ENCODE peak calls at places on chromosomes 1 and 21, in five cellular contexts. L is AG04450, P is heart right ventricle, S is IMR-90, G is fibroblast of lung. R is an unnamed sample.
A peak's percentile ranks its signal among the peaks of the same experiment; 100 is the strongest.

GRCh38 chr1:200894712-200895447 is at the start of gene INAVA:
- DNase-seq in S (no peak), L (no peak), P (no peak), G (no peak), R (no peak)

GRCh38 chr1:8702121-8702520 is 115.3 kb downstream of the RERE start:
- DNase-seq in S (no peak), P (peak; percentile 16), G (no peak), L (no peak), R (no peak)

GRCh38 chr1:41359211-41360073 is 1.8 kb upstream of the FOXO6 start:
- DNase-seq in L (no peak), P (peak; percentile 28), S (no peak), G (peak; percentile 69), R (no peak)

GRCh38 chr1:41811978-41812852 is 106.5 kb downstream of the HIVEP3 start:
- DNase-seq in G (peak; percentile 89), S (peak; percentile 92), P (peak; percentile 44), L (peak; percentile 71), R (peak; percentile 76)

GRCh38 chr1:51690285-51690961 is 73.5 kb downstream of the OSBPL9 start:
- DNase-seq in G (peak; percentile 87), P (no peak), L (peak; percentile 53), S (peak; percentile 92), R (peak; percentile 36)

GRCh38 chr1:6960291-6960758 is 175.1 kb downstream of the CAMTA1 start:
- DNase-seq in G (peak; percentile 63), S (peak; percentile 45), P (peak; percentile 53), L (peak; percentile 15), R (peak; percentile 56)

GRCh38 chr1:184610872-184611614 is 143.6 kb downstream of the EDEM3 start:
- DNase-seq in P (no peak), L (no peak), S (no peak), G (no peak), R (no peak)

GRCh38 chr1:94974824-94975223 is 47.9 kb upstream of the CNN3 start:
- DNase-seq in P (no peak), L (no peak), S (peak; percentile 94), G (peak; percentile 93), R (no peak)

GRCh38 chr1:46342084-46342656 is 1.6 kb downstream of the NSUN4 start:
- DNase-seq in G (peak; percentile 50), L (no peak), P (no peak), S (peak; percentile 55), R (no peak)

GRCh38 chr1:236063919-236064673 is 794 bp downstream of the NID1 start:
- DNase-seq in G (peak; percentile 68), S (peak; percentile 63), P (peak; percentile 74), L (no peak), R (no peak)

DNA sequence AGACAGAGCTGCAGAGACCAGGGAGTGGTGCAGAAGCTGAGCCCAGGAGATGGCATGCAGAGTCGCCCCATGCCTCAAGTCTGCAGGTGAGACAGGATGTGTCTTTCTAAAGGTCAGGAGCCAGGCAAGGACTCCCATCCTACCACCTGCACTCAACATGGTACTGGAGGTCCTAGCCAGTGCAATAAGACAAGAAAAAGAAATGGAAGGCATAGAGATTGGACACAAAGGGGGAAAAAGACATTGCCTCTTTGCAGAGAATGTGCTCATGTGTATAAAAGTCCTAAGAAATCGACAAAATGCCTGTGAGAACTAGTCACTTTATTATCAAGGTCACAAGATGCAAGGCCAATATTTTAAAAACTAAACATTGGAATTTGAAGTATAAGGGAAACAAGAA is 13.3 kb upstream of the PRXL2B start:
- DNase-seq in P (no peak), G (no peak), L (no peak), S (no peak), R (no peak)
- H3K4me3 ChIP-seq in P (no peak overlapping the region), G (no peak overlapping the region), L (no peak overlapping the region), S (no peak overlapping the region), R (no peak overlapping the region)

GRCh38 chr1:64337476-64337875 is 132.5 kb upstream of the CACHD1 start:
- DNase-seq in G (no peak), L (no peak), S (no peak), P (no peak), R (no peak)

GRCh38 chr1:64340361-64340760 is 129.6 kb upstream of the CACHD1 start:
- DNase-seq in S (no peak), G (no peak), L (no peak), P (no peak), R (no peak)

GRCh38 chr1:64348887-64349648 is 120.9 kb upstream of the CACHD1 start:
- DNase-seq in G (no peak), L (no peak), P (no peak), S (no peak), R (no peak)

GRCh38 chr1:64348270-64348669 is 121.7 kb upstream of the CACHD1 start:
- DNase-seq in L (no peak), S (no peak), P (no peak), G (no peak), R (no peak)

GRCh38 chr1:64343105-64343960 is 126.6 kb upstream of the CACHD1 start:
- DNase-seq in G (peak; percentile 74), P (no peak), S (peak; percentile 36), L (no peak), R (peak; percentile 81)
- H3K4me3 ChIP-seq in G (no peak overlapping the region), P (no peak overlapping the region), S (no peak overlapping the region), L (no peak overlapping the region), R (no peak overlapping the region)

GRCh38 chr21:34684174-34684876 is 15.5 kb downstream of the CLIC6 start:
- DNase-seq in P (no peak), G (no peak), S (no peak), L (no peak), R (no peak)
- H3K4me3 ChIP-seq in P (no peak overlapping the region), G (no peak overlapping the region), S (no peak overlapping the region), L (no peak overlapping the region), R (no peak overlapping the region)

DNA sequence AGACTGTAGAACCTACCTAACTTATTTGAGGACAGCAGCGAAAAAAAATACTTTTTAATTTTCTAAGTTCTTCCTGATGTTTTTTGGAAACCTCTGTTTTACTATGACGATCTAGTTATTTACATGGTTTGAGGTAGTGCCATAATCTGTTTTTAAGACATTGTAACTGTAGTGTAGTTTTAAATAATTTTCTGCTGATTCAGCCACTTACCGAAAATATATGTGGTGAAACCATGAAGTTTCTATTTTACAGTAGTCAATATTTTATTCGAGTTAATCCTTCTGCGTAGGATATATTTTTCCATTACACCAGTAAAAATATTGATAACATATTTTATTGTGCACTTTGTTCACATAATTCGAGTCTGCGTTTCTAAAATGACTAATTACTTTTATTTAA is 121.7 kb upstream of the RRP15 start:
- DNase-seq in G (no peak), P (no peak), L (no peak), S (no peak), R (no peak)
- H3K4me3 ChIP-seq in G (no peak overlapping the region), P (no peak overlapping the region), L (no peak overlapping the region), S (no peak overlapping the region), R (no peak overlapping the region)

GRCh38 chr1:211352465-211352864 is 25.8 kb downstream of the TRAF5 start:
- DNase-seq in L (no peak), S (no peak), G (no peak), P (no peak), R (no peak)

GRCh38 chr1:211355873-211356272 is 29.2 kb downstream of the TRAF5 start:
- DNase-seq in G (no peak), S (no peak), P (no peak), L (no peak), R (no peak)

GRCh38 chr1:211349730-211350129 is 23.1 kb downstream of the TRAF5 start:
- DNase-seq in G (no peak), S (no peak), L (no peak), P (no peak), R (no peak)

GRCh38 chr1:211353562-211354212 is 27.1 kb downstream of the TRAF5 start:
- DNase-seq in S (no peak), G (no peak), P (no peak), L (no peak), R (no peak)

GRCh38 chr1:211352985-211353515 is 26.4 kb downstream of the TRAF5 start:
- DNase-seq in P (no peak), S (no peak), G (no peak), L (no peak), R (no peak)
- H3K4me3 ChIP-seq in P (no peak overlapping the region), S (no peak overlapping the region), G (no peak overlapping the region), L (no peak overlapping the region), R (no peak overlapping the region)

DNA sequence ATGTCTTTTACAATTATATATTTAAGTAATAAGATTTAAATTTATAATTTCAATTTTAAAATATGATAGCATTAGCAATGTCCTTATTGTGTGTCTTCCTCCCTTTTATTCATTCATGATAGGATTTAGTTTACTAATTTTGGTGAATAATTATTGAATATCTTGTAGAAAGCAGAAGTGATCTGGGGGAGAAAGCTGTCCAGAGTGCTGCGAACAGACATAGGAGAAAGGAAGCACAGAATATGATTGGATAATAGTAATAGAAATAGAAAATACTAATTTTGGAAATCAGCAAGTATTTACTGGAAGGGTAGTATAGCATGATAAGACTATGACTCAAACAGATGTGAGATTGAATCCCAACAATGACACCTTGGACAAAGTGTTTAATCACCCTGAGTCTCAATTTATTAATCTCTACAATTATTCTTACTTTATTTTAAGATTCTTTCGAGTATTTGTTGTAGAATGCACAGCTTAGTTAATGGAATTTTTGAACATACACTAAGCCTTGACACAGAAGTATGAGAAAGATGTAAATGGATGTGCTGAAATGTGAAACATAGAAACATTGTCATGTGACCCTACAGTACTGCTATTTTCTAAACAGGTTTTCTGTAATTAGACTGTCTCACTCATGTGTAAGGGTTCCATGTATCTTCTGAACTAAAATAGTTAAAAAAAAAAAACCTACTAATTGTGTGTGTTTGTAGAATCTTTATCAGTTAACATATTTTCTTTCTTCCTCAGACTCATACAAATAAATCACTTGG is 7.9 kb downstream of the SH3GLB1 start:
- DNase-seq in S (no peak), L (no peak), G (no peak), P (no peak), R (no peak)
- H3K4me3 ChIP-seq in S (no peak overlapping the region), L (no peak overlapping the region), G (no peak overlapping the region), P (no peak overlapping the region), R (no peak overlapping the region)

GRCh38 chr1:78668427-78668826 is 18.8 kb downstream of the IFI44 start:
- DNase-seq in S (no peak), P (no peak), L (no peak), G (no peak), R (no peak)
- H3K4me3 ChIP-seq in S (no peak overlapping the region), P (no peak overlapping the region), L (no peak overlapping the region), G (no peak overlapping the region), R (no peak overlapping the region)

GRCh38 chr1:113871597-113872113 is at the start of gene PTPN22:
- DNase-seq in S (peak; percentile 83), P (peak; percentile 11), L (peak; percentile 16), G (peak; percentile 93), R (peak; percentile 35)
- H3K4me3 ChIP-seq in S (no peak within 1 kb of the TSS), P (no peak within 1 kb of the TSS), L (no peak within 1 kb of the TSS), G (no peak within 1 kb of the TSS), R (no peak within 1 kb of the TSS)

GRCh38 chr1:65437616-65438015 is 17.1 kb downstream of the LEPR start:
- DNase-seq in S (no peak), L (no peak), G (no peak), P (no peak), R (no peak)
- H3K4me3 ChIP-seq in S (no peak overlapping the region), L (no peak overlapping the region), G (no peak overlapping the region), P (no peak overlapping the region), R (no peak overlapping the region)

DNA sequence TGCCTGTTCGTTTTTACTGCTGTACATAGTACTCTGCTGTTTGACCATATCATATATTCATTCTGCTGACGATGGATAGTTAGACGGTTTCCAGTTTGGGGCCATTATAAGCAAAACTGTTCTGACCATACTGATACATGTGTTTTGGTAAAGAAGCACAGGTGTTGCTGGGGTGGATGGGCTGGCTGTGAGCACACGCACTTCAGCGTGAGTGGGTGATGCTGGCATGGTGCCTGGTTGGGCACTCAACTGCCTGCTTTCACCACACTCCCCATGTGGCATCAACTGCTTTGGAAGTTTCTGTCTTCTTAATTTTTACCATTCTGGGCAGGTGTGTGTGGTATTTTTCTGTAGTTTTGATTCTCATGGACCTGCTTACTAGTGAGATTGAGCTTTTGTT is 37.3 kb downstream of the ADARB1 start:
- DNase-seq in G (no peak), P (no peak), L (no peak), S (no peak), R (no peak)
- H3K4me3 ChIP-seq in G (no peak overlapping the region), P (no peak overlapping the region), L (no peak overlapping the region), S (no peak overlapping the region), R (no peak overlapping the region)